ENCODE peak calls at places on chromosomes 6 and 20, in five cellular contexts. One of them, this sample, is unnamed.

GRCh38 chr6:169312658-169313346 is 59.2 kb upstream of the THBS2 start:
- DNase-seq in IMR-90: no peak
- DNase-seq in left lung: no peak
- DNase-seq in MM.1S: no peak
- DNase-seq in cardiac muscle cell: peak
- DNase-seq in this sample: no peak

GRCh38 chr6:41257369-41258195 is 28.9 kb downstream of the TREM1 start:
- DNase-seq in IMR-90: peak
- DNase-seq in MM.1S: no peak
- DNase-seq in cardiac muscle cell: peak
- DNase-seq in left lung: no peak
- DNase-seq in this sample: no peak

GRCh38 chr6:125507987-125508655 is 206.4 kb upstream of the HDDC2 start:
- DNase-seq in cardiac muscle cell: peak
- DNase-seq in MM.1S: peak
- DNase-seq in left lung: no peak
- DNase-seq in IMR-90: no peak
- DNase-seq in this sample: peak

GRCh38 chr6:150881911-150882481 is 16.5 kb downstream of the MTHFD1L start:
- DNase-seq in IMR-90: peak
- DNase-seq in left lung: no peak
- DNase-seq in MM.1S: no peak
- DNase-seq in cardiac muscle cell: peak
- DNase-seq in this sample: no peak

GRCh38 chr6:88914885-88915598 is 48.4 kb downstream of the RNGTT start:
- DNase-seq in left lung: no peak
- DNase-seq in MM.1S: no peak
- DNase-seq in cardiac muscle cell: no peak
- DNase-seq in IMR-90: no peak
- DNase-seq in this sample: no peak

GRCh38 chr20:41697861-41698559 is 79.8 kb upstream of the CHD6 start:
- DNase-seq in MM.1S: peak
- DNase-seq in cardiac muscle cell: peak
- DNase-seq in IMR-90: peak
- DNase-seq in left lung: no peak
- DNase-seq in this sample: peak

GRCh38 chr6:28980797-28981390 is 24.2 kb downstream of the ZNF311 start:
- DNase-seq in cardiac muscle cell: peak
- DNase-seq in left lung: no peak
- DNase-seq in MM.1S: peak
- DNase-seq in IMR-90: peak
- DNase-seq in this sample: peak

GRCh38 chr6:14713008-14713452 is 532.8 kb upstream of the JARID2 start:
- DNase-seq in IMR-90: peak
- DNase-seq in cardiac muscle cell: peak
- DNase-seq in left lung: no peak
- DNase-seq in MM.1S: no peak
- DNase-seq in this sample: no peak

GRCh38 chr20:12975833-12976608 is 32.8 kb upstream of the SPTLC3 start:
- DNase-seq in cardiac muscle cell: no peak
- DNase-seq in MM.1S: no peak
- DNase-seq in IMR-90: no peak
- DNase-seq in left lung: no peak
- DNase-seq in this sample: no peak
- H3K4me3 ChIP-seq in cardiac muscle cell: no peak
- H3K4me3 ChIP-seq in MM.1S: no peak
- H3K4me3 ChIP-seq in IMR-90: no peak
- H3K4me3 ChIP-seq in left lung: no peak
- H3K4me3 ChIP-seq in this sample: no peak

DNA sequence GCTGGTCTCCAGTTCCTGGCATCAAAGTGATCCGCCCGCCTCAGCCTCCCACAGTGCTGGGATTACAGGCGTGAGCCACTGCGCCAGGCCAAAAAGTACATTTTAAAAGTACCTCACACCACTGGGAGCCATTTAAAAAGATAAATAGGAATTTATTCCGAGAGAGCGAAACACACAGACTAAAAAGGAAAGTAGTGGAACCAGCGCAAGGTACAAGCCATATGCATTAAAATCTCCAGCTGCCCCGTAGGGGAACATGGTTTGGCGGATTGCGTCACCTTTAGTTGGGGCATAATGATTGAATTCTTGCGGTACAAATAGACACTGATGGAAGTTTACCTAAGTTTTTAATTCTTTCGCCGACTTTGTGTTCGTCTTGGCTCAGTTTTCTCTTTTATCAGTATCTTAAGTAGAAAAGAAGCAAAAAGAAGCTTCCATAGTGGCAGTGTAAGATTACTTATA is 1.3 kb downstream of the RAD21L1 start:
- DNase-seq in left lung: no peak
- DNase-seq in IMR-90: no peak
- DNase-seq in MM.1S: no peak
- DNase-seq in cardiac muscle cell: no peak
- DNase-seq in this sample: no peak
- H3K4me3 ChIP-seq in left lung: peak
- H3K4me3 ChIP-seq in IMR-90: peak
- H3K4me3 ChIP-seq in MM.1S: no peak
- H3K4me3 ChIP-seq in cardiac muscle cell: no peak
- H3K4me3 ChIP-seq in this sample: no peak

DNA sequence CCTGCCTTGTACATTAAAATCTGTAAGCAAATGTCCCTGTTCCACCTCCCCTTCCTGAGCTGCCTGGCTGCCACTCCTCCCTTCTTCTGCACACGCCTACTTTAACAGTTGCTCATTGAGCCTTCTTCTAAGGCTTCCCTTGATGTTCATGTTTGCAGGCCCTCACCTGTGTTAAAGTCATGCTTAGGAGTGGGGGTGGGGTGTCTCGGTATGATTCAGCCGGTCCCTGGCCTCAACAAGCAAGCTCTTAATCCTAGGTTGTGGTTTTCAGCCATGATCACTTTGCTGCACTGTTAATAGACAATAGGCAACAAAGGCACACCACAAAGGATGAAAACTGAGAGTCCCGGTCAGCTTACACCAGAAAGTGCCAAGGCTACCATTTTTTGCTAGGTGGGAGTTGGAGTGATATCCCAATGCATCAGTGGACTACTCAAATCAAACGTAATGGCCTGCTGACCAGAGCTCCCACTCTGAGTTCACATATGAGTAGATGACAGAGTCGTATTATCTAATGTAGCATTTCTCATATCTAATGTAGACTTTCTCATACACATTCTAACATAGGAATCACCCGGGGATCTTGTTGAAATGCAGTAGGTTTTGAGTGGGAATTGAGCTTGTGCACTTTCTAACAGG is 38.2 kb upstream of the FUCA2 start:
- DNase-seq in IMR-90: no peak
- DNase-seq in MM.1S: no peak
- DNase-seq in left lung: no peak
- DNase-seq in cardiac muscle cell: no peak
- DNase-seq in this sample: no peak
- H3K4me3 ChIP-seq in IMR-90: no peak
- H3K4me3 ChIP-seq in MM.1S: no peak
- H3K4me3 ChIP-seq in left lung: no peak
- H3K4me3 ChIP-seq in cardiac muscle cell: no peak
- H3K4me3 ChIP-seq in this sample: no peak

GRCh38 chr20:58229198-58229802 is 847 bp upstream of the ANKRD60 start:
- DNase-seq in MM.1S: no peak
- DNase-seq in left lung: no peak
- DNase-seq in cardiac muscle cell: peak
- DNase-seq in IMR-90: peak
- DNase-seq in this sample: no peak

GRCh38 chr20:58228484-58229197 is at the start of gene ANKRD60:
- DNase-seq in cardiac muscle cell: peak
- DNase-seq in IMR-90: peak
- DNase-seq in left lung: no peak
- DNase-seq in MM.1S: no peak
- DNase-seq in this sample: no peak

GRCh38 chr20:58225490-58226200 is 2.8 kb downstream of the ANKRD60 start:
- DNase-seq in cardiac muscle cell: peak
- DNase-seq in left lung: no peak
- DNase-seq in MM.1S: no peak
- DNase-seq in IMR-90: no peak
- DNase-seq in this sample: no peak

GRCh38 chr20:58227391-58228102 is 906 bp downstream of the ANKRD60 start:
- DNase-seq in IMR-90: no peak
- DNase-seq in cardiac muscle cell: no peak
- DNase-seq in left lung: no peak
- DNase-seq in MM.1S: no peak
- DNase-seq in this sample: no peak

DNA sequence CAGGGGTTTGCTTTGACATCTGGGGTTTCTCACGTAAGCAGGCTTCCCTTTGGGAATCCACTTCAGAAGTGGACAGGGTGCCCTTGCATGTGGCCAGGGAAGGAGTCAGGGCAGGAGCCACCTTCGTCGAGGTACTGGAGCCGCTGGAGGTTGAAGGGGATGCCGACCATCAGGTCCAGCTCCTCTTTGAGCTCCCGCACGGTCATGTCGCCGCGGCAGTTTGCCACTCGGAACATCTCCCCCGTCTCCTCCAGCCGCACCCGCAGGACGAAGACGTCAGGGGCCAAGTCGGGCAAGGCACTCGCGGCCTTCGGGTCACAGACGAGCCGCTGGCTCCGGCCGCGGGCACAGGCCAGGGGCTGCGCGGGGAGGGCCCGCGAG is 360 bp downstream of the ANKRD60 start:
- DNase-seq in MM.1S: no peak
- DNase-seq in left lung: no peak
- DNase-seq in cardiac muscle cell: peak
- DNase-seq in IMR-90: peak
- DNase-seq in this sample: no peak
- H3K4me3 ChIP-seq in MM.1S: no peak
- H3K4me3 ChIP-seq in left lung: no peak
- H3K4me3 ChIP-seq in cardiac muscle cell: no peak
- H3K4me3 ChIP-seq in IMR-90: peak
- H3K4me3 ChIP-seq in this sample: no peak

GRCh38 chr6:158870418-158870957 is 51.3 kb upstream of the EZR start:
- DNase-seq in left lung: no peak
- DNase-seq in cardiac muscle cell: no peak
- DNase-seq in IMR-90: no peak
- DNase-seq in MM.1S: no peak
- DNase-seq in this sample: no peak
- H3K4me3 ChIP-seq in left lung: peak
- H3K4me3 ChIP-seq in cardiac muscle cell: no peak
- H3K4me3 ChIP-seq in IMR-90: no peak
- H3K4me3 ChIP-seq in MM.1S: peak
- H3K4me3 ChIP-seq in this sample: peak

This sample was measured in Jurkat, Clone E6-1.